ENCODE peak calls at places on chromosome 18, in ten cellular contexts. J, B, C, L, M, E, P, K, Y and D are unnamed samples.

GRCh38 chr18:47970664-47971523 is 40.4 kb upstream of the SMAD2 start:
- DNase-seq in J (no peak), B (peak), C (no peak), L (no peak), M (no peak), E (no peak), P (no peak), K (no peak), Y (peak), D (no peak)

GRCh38 chr18:59695551-59695950 is 1.7 kb downstream of the CCBE1 start:
- DNase-seq in J (no peak), B (no peak), C (no peak), L (no peak), M (no peak), E (no peak), P (no peak), K (no peak), Y (no peak), D (no peak)

GRCh38 chr18:50879302-50880107 is 587 bp downstream of the ME2 start:
- DNase-seq in J (peak), B (peak), C (no peak), L (peak), M (no peak), E (peak), P (no peak), K (no peak), Y (peak), D (peak)

GRCh38 chr18:76459687-76460350 is 35.2 kb downstream of the ZNF516 start:
- DNase-seq in J (no peak), B (peak), C (no peak), L (peak), M (no peak), E (no peak), P (no peak), K (peak), Y (no peak), D (peak)

GRCh38 chr18:2083691-2084090 is 487.6 kb downstream of the METTL4 start:
- DNase-seq in J (peak), B (no peak), C (no peak), L (no peak), M (no peak), E (no peak), P (no peak), K (no peak), Y (peak), D (no peak)

GRCh38 chr18:23626451-23627279 is 36.0 kb downstream of the ANKRD29 start:
- DNase-seq in J (no peak), B (peak), C (no peak), L (no peak), M (no peak), E (no peak), P (no peak), K (no peak), Y (no peak), D (peak)

GRCh38 chr18:48884306-48885235 is 66.2 kb downstream of the SMAD7 start:
- DNase-seq in J (no peak), B (no peak), C (no peak), L (no peak), M (no peak), E (no peak), P (no peak), K (no peak), Y (no peak), D (no peak)

GRCh38 chr18:5543854-5544389 is at the start of gene EPB41L3:
- DNase-seq in J (no peak), B (peak), C (peak), L (no peak), M (no peak), E (peak), P (no peak), K (peak), Y (no peak), D (no peak)

GRCh38 chr18:23209796-23210195 is 74.5 kb downstream of the CABLES1 start:
- DNase-seq in J (no peak), B (no peak), C (no peak), L (no peak), M (no peak), E (no peak), P (no peak), K (no peak), Y (no peak), D (no peak)

GRCh38 chr18:43236921-43237320 is 40.4 kb downstream of the SYT4 start:
- DNase-seq in J (peak), B (peak), C (no peak), L (no peak), M (no peak), E (no peak), P (no peak), K (no peak), Y (no peak), D (no peak)

GRCh38 chr18:12449040-12449814 is 41.5 kb downstream of the PRELID3A start:
- DNase-seq in J (no peak), B (no peak), C (no peak), L (no peak), M (no peak), E (no peak), P (no peak), K (no peak), Y (no peak), D (no peak)

GRCh38 chr18:59123588-59124369 is 15.9 kb upstream of the SEC11C start:
- DNase-seq in J (no peak), B (peak), C (no peak), L (peak), M (no peak), E (no peak), P (no peak), K (no peak), Y (peak), D (peak)

GRCh38 chr18:58045265-58046086 is 1.4 kb downstream of the NEDD4L start:
- DNase-seq in J (peak), B (peak), C (peak), L (no peak), M (peak), E (peak), P (peak), K (peak), Y (peak), D (peak)

GRCh38 chr18:59267511-59268126 is 5.6 kb downstream of the RAX start:
- DNase-seq in J (no peak), B (peak), C (no peak), L (peak), M (no peak), E (no peak), P (no peak), K (no peak), Y (no peak), D (no peak)

GRCh38 chr18:64082054-64082453 is 66.8 kb downstream of the LINC00305 start:
- DNase-seq in J (no peak), B (no peak), C (no peak), L (no peak), M (no peak), E (no peak), P (no peak), K (no peak), Y (no peak), D (no peak)

GRCh38 chr18:49922228-49922627 is 108.9 kb upstream of the ACAA2 start:
- DNase-seq in J (no peak), B (no peak), C (no peak), L (no peak), M (no peak), E (no peak), P (no peak), K (no peak), Y (no peak), D (no peak)

GRCh38 chr18:74480149-74480651 is 16.0 kb upstream of the CNDP2 start:
- DNase-seq in J (no peak), B (no peak), C (no peak), L (no peak), M (no peak), E (no peak), P (no peak), K (no peak), Y (no peak), D (no peak)

GRCh38 chr18:72871091-72871490 is 3.3 kb upstream of the NETO1 start:
- DNase-seq in J (no peak), B (no peak), C (no peak), L (peak), M (no peak), E (no peak), P (no peak), K (no peak), Y (no peak), D (peak)

GRCh38 chr18:62486290-62486964 is 36.4 kb upstream of the ZCCHC2 start:
- DNase-seq in J (peak), B (peak), C (no peak), L (no peak), M (peak), E (no peak), P (no peak), K (peak), Y (peak), D (peak)

GRCh38 chr18:74541703-74542555 is 7.6 kb downstream of the CNDP1 start:
- DNase-seq in J (peak), B (no peak), C (no peak), L (no peak), M (no peak), E (peak), P (no peak), K (peak), Y (no peak), D (no peak)

GRCh38 chr18:10015941-10016819 is 102.4 kb downstream of the VAPA start:
- DNase-seq in J (peak), B (peak), C (no peak), L (peak), M (no peak), E (peak), P (no peak), K (no peak), Y (no peak), D (peak)

GRCh38 chr18:22102948-22103663 is 66.3 kb upstream of the GATA6 start:
- DNase-seq in J (no peak), B (peak), C (no peak), L (no peak), M (no peak), E (no peak), P (no peak), K (no peak), Y (peak), D (no peak)

GRCh38 chr18:76824136-76824676 is 1.8 kb downstream of the ZNF236 start:
- DNase-seq in J (peak), B (no peak), C (no peak), L (no peak), M (no peak), E (no peak), P (no peak), K (no peak), Y (no peak), D (no peak)

GRCh38 chr18:66867653-66868052 is 263.8 kb upstream of the CDH19 start:
- DNase-seq in J (peak), B (no peak), C (no peak), L (no peak), M (no peak), E (no peak), P (no peak), K (no peak), Y (no peak), D (no peak)

GRCh38 chr18:77346446-77346845 is 96.8 kb downstream of the GALR1 start:
- DNase-seq in J (no peak), B (peak), C (no peak), L (no peak), M (no peak), E (no peak), P (no peak), K (no peak), Y (no peak), D (no peak)

GRCh38 chr18:45321520-45321919 is 293.8 kb upstream of the SLC14A2 start:
- DNase-seq in J (no peak), B (no peak), C (no peak), L (no peak), M (no peak), E (peak), P (no peak), K (peak), Y (no peak), D (no peak)

GRCh38 chr18:1526996-1527395 is 622.3 kb downstream of the ADCYAP1 start:
- DNase-seq in J (no peak), B (peak), C (no peak), L (no peak), M (no peak), E (no peak), P (no peak), K (no peak), Y (no peak), D (no peak)